ENCODE peak calls at places on chromosomes 5 and 9, in four cellular contexts. S is CD8-positive, alpha-beta T cell; F is nephron progenitor cell; H is lower lobe of right lung. K is an unnamed sample.
A peak's percentile ranks its signal among the peaks of the same experiment; 100 is the strongest.

GRCh38 chr5:149999359-149999758 is 1.1 kb downstream of the TIGD6 start:
- DNase-seq in S (no peak), F (no peak), H (no peak), K (no peak)

GRCh38 chr5:179858241-179858585 is 404 bp downstream of the MRNIP start:
- DNase-seq in S (peak; percentile 53), F (peak; percentile 58), H (peak; percentile 57), K (peak; percentile 26)

GRCh38 chr5:178114325-178115135 is 1.2 kb downstream of the N4BP3 start:
- DNase-seq in S (peak; percentile 67), F (peak; percentile 34), H (no peak), K (no peak)

GRCh38 chr5:20262896-20263295 is 274.9 kb upstream of the CDH18 start:
- DNase-seq in S (no peak), F (no peak), H (no peak), K (no peak)

GRCh38 chr9:131734165-131734610 is 5.7 kb downstream of the RAPGEF1 start:
- DNase-seq in S (peak; percentile 66), F (no peak), H (peak; percentile 78), K (no peak)

GRCh38 chr5:148844433-148845279 is 18.2 kb downstream of the ADRB2 start:
- DNase-seq in S (peak; percentile 47), F (no peak), H (no peak), K (no peak)

GRCh38 chr5:83475540-83476469 is 4.3 kb downstream of the VCAN start:
- DNase-seq in S (no peak), F (no peak), H (no peak), K (no peak)

GRCh38 chr9:129140397-129141065 is 29.3 kb downstream of the PTPA start:
- DNase-seq in S (peak; percentile 20), F (peak; percentile 31), H (no peak), K (no peak)

GRCh38 chr9:98879094-98879957 is 64.4 kb upstream of the COL15A1 start:
- DNase-seq in S (no peak), F (no peak), H (no peak), K (no peak)

GRCh38 chr9:89881431-89881830 is 276.6 kb downstream of the GADD45G start:
- DNase-seq in S (no peak), F (no peak), H (no peak), K (no peak)

GRCh38 chr5:122844136-122844915 is 1.1 kb upstream of the SNX24 start:
- DNase-seq in S (no peak), F (no peak), H (no peak), K (no peak)

GRCh38 chr5:132253008-132253441 is 4.5 kb upstream of the PDLIM4 start:
- DNase-seq in S (no peak), F (no peak), H (no peak), K (no peak)

GRCh38 chr5:79464695-79465332 is 49.1 kb downstream of the HOMER1 start:
- DNase-seq in S (no peak), F (no peak), H (no peak), K (peak; percentile 8)

GRCh38 chr5:123142206-123142915 is 53.3 kb downstream of the PRDM6 start:
- DNase-seq in S (no peak), F (no peak), H (no peak), K (no peak)

GRCh38 chr5:119327018-119327417 is 28.8 kb upstream of the TNFAIP8 start:
- DNase-seq in S (peak; percentile 39), F (no peak), H (no peak), K (no peak)

GRCh38 chr5:172107606-172108005 is 80.4 kb downstream of the STK10 start:
- DNase-seq in S (no peak), F (no peak), H (peak; percentile 28), K (no peak)

GRCh38 chr9:136312436-136312835 is 8.5 kb upstream of the CCDC187 start:
- DNase-seq in S (peak; percentile 39), F (no peak), H (no peak), K (no peak)

GRCh38 chr5:7851240-7851592 is 283 bp upstream of the CFAP90 start:
- DNase-seq in S (no peak), F (no peak), H (no peak), K (no peak)
- TF ChIP-seq CTCF in S (no peak), F (no peak), H (no peak), K (no peak)

GRCh38 chr9:36974731-36975130 is 59.3 kb downstream of the PAX5 start:
- DNase-seq in S (no peak), F (no peak), H (no peak), K (no peak)
- TF ChIP-seq CTCF in S (no peak), F (no peak), H (no peak), K (no peak)

GRCh38 chr9:93678199-93679019 is 102.0 kb downstream of the PHF2 start:
- DNase-seq in S (peak; percentile 2), F (no peak), H (peak; percentile 34), K (no peak)

GRCh38 chr9:93681316-93682154 is 105.2 kb downstream of the PHF2 start:
- DNase-seq in S (peak; percentile 4), F (no peak), H (no peak), K (no peak)

GRCh38 chr9:93682155-93682968 is 106.0 kb downstream of the PHF2 start:
- DNase-seq in S (peak; percentile 63), F (peak; percentile 88), H (peak; percentile 67), K (no peak)

GRCh38 chr9:93679536-93680444 is 103.4 kb downstream of the PHF2 start:
- DNase-seq in S (no peak), F (no peak), H (peak; percentile 20), K (no peak)

GRCh38 chr9:93680445-93681315 is 104.3 kb downstream of the PHF2 start:
- DNase-seq in S (peak; percentile 3), F (no peak), H (no peak), K (no peak)
- TF ChIP-seq CTCF in S (no peak), F (peak; percentile 6), H (no peak), K (no peak)

GRCh38 chr5:168086104-168086610 is 205.3 kb upstream of the WWC1 start:
- DNase-seq in S (no peak), F (no peak), H (no peak), K (no peak)
- TF ChIP-seq CTCF in S (no peak), F (no peak), H (no peak), K (no peak)

GRCh38 chr9:120928720-120929389 is 2.3 kb upstream of the TRAF1 start:
- DNase-seq in S (peak; percentile 73), F (peak; percentile 74), H (peak; percentile 87), K (no peak)
- TF ChIP-seq CTCF in S (no peak), F (no peak), H (peak; percentile 36), K (peak; percentile 20)